ENCODE peak calls at places on chromosome 10, in ten cellular contexts. C is thoracic aorta, L is fibroblast of mammary gland, Q is GM20000, P is GM12865, Z is colonic mucosa, O is foreskin keratinocyte, B is esophagus squamous epithelium, F is IMR-90, X is right atrium auricular region. N is an unnamed sample.

GRCh38 chr10:116620423-116621400 is at the start of gene PNLIPRP2:
- DNase-seq in P (no peak), C (no peak), Q (no peak), F (no peak), L (no peak), O (no peak), Z (peak), X (peak), B (no peak), N (no peak)

GRCh38 chr10:65675236-65675635 is 1250.6 kb upstream of the LRRTM3 start:
- DNase-seq in B (no peak), P (no peak), C (no peak), Q (no peak), L (no peak), X (no peak), O (no peak), F (no peak), Z (peak), N (no peak)

GRCh38 chr10:24561453-24561852 is 162.2 kb downstream of the ARHGAP21 start:
- DNase-seq in C (no peak), Z (no peak), O (no peak), B (no peak), F (peak), Q (no peak), L (peak), X (no peak), P (no peak), N (no peak)

GRCh38 chr10:100697070-100697469 is 48.3 kb upstream of the PAX2 start:
- DNase-seq in F (peak), X (no peak), B (no peak), P (peak), Z (no peak), Q (no peak), O (peak), C (no peak), L (peak), N (no peak)

GRCh38 chr10:8171008-8171407 is 116.5 kb downstream of the GATA3 start:
- DNase-seq in O (no peak), Z (no peak), B (no peak), P (no peak), Q (no peak), C (no peak), X (no peak), L (no peak), F (no peak), N (no peak)

GRCh38 chr10:88932539-88933256 is 19.9 kb downstream of the ACTA2 start:
- DNase-seq in O (peak), B (no peak), Z (peak), X (peak), P (peak), Q (peak), C (no peak), F (peak), L (peak), N (peak)

GRCh38 chr10:95832216-95833037 is 75.3 kb upstream of the CC2D2B start:
- DNase-seq in P (peak), F (no peak), O (no peak), C (no peak), L (no peak), B (no peak), Q (peak), Z (no peak), X (no peak), N (peak)

GRCh38 chr10:100327007-100327700 is 2.9 kb downstream of the PKD2L1 start:
- DNase-seq in C (no peak), X (no peak), F (peak), L (peak), O (no peak), P (peak), B (peak), Z (no peak), Q (peak), N (peak)

GRCh38 chr10:64956441-64956840 is 1435.2 kb downstream of the REEP3 start:
- DNase-seq in C (no peak), B (no peak), L (no peak), O (peak), Z (no peak), Q (no peak), F (no peak), X (no peak), P (no peak), N (no peak)

GRCh38 chr10:102642553-102643345 is 1.5 kb upstream of the TRIM8 start:
- DNase-seq in O (no peak), B (no peak), C (no peak), Q (peak), Z (peak), F (peak), L (peak), P (peak), X (peak), N (peak)

GRCh38 chr10:30435068-30435422 is 1.1 kb downstream of the MAP3K8 start:
- DNase-seq in P (peak), B (no peak), Z (peak), L (peak), O (no peak), C (no peak), X (no peak), F (peak), Q (no peak), N (no peak)

GRCh38 chr10:21981118-21981517 is 22.4 kb downstream of the DNAJC1 start:
- DNase-seq in Z (no peak), F (no peak), L (no peak), O (no peak), P (no peak), B (no peak), X (no peak), Q (no peak), C (no peak), N (no peak)

GRCh38 chr10:129993621-129994020 is 29.5 kb upstream of the EBF3 start:
- DNase-seq in Q (no peak), X (peak), L (peak), B (no peak), Z (no peak), P (no peak), C (no peak), O (peak), F (peak), N (no peak)

GRCh38 chr10:5557040-5557721 is 32.4 kb downstream of the CALML3 start:
- DNase-seq in P (no peak), C (no peak), O (no peak), Z (no peak), X (no peak), L (no peak), F (no peak), Q (no peak), B (no peak), N (no peak)

GRCh38 chr10:87659571-87660483 is at the start of gene PAPSS2:
- DNase-seq in L (peak), X (peak), P (peak), Z (peak), Q (peak), C (peak), F (peak), B (no peak), O (no peak), N (peak)

GRCh38 chr10:113753020-113753692 is 1.7 kb downstream of the PLEKHS1 start:
- DNase-seq in F (peak), X (no peak), Z (peak), O (no peak), C (no peak), Q (no peak), P (no peak), L (no peak), B (no peak), N (no peak)

GRCh38 chr10:63773106-63773505 is 251.9 kb downstream of the REEP3 start:
- DNase-seq in B (no peak), X (no peak), O (no peak), C (no peak), P (no peak), Q (no peak), L (no peak), Z (no peak), F (no peak), N (no peak)

GRCh38 chr10:17335065-17335464 is 107.0 kb downstream of the VIM start:
- DNase-seq in B (no peak), C (no peak), O (peak), P (no peak), F (peak), Z (no peak), L (peak), X (no peak), Q (no peak), N (no peak)

GRCh38 chr10:67788028-67788886 is 49.7 kb downstream of the DNAJC12 start:
- DNase-seq in X (no peak), Z (peak), Q (peak), O (no peak), C (no peak), F (no peak), P (peak), L (peak), B (no peak), N (peak)
- TF ChIP-seq CTCF in X (peak), Z (peak), Q (peak), O (peak), C (no peak), F (peak), P (peak), L (peak), B (peak), N (peak)

DNA sequence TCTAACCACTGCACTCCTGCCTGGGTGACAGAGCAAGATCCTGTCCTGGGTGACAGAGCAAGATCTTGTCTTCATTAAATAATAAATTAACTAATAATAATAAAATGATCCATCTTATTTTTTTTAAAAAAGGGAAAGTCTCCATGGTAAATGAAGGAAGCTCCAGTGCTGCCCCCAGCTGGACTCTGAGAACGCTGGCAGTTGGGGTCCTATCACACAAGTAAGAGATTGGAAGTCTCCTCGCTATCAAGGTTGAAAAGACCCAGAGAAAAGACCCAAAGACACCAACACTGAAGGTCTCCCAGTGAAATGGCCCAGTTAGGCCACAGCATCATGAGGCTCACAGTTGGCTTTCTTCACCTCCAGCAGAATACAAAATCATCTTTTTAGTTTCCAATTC is 13.8 kb upstream of the C10orf67 start:
- DNase-seq in Q (no peak), O (no peak), X (no peak), B (no peak), Z (no peak), C (no peak), L (peak), F (peak), P (no peak), N (no peak)
- TF ChIP-seq CTCF in Q (no peak), O (peak), X (no peak), B (no peak), Z (no peak), C (no peak), L (peak), F (peak), P (no peak), N (no peak)

DNA sequence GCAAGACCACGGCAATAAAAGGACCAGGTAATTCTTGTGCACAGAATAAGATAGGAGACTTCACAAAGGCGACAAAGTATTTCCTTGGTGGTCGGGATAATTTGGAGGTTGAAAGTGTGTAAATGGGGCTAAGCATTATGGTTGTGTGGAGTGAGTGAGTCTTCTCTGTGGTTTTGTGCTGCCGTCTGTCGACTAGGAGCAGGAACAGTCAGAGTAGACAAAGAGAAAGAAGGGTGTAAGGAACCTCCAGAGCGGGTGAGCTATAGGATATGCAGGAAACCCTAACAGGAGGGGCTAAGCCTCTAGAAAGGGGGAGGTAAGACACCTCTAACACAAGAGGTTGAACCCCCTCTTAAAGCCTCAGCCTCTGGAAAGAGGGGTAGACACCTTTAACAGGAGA is 201.6 kb downstream of the SH2D4B start:
- DNase-seq in B (no peak), C (no peak), Z (no peak), L (no peak), O (no peak), P (no peak), F (no peak), X (peak), Q (no peak), N (no peak)
- TF ChIP-seq CTCF in B (no peak), C (no peak), Z (no peak), L (no peak), O (no peak), P (no peak), F (no peak), X (no peak), Q (no peak), N (no peak)

GRCh38 chr10:6878067-6878412 is 298.0 kb upstream of the PRKCQ start:
- DNase-seq in Q (no peak), X (no peak), B (no peak), L (peak), P (no peak), C (no peak), F (no peak), O (peak), Z (no peak), N (no peak)
- TF ChIP-seq CTCF in Q (no peak), X (no peak), B (no peak), L (no peak), P (no peak), C (no peak), F (no peak), O (peak), Z (no peak), N (no peak)

GRCh38 chr10:35819011-35819410 is 176.9 kb upstream of the FZD8 start:
- DNase-seq in Z (no peak), B (no peak), P (no peak), L (no peak), Q (no peak), C (no peak), O (no peak), X (no peak), F (no peak), N (no peak)

GRCh38 chr10:35824704-35825103 is 182.6 kb upstream of the FZD8 start:
- DNase-seq in B (no peak), C (no peak), Z (no peak), X (no peak), L (no peak), F (no peak), P (no peak), Q (no peak), O (no peak), N (no peak)

GRCh38 chr10:35819736-35820135 is 177.6 kb upstream of the FZD8 start:
- DNase-seq in B (no peak), L (no peak), O (no peak), Q (no peak), X (no peak), C (no peak), Z (no peak), F (no peak), P (no peak), N (no peak)

GRCh38 chr10:35821339-35821911 is 179.3 kb upstream of the FZD8 start:
- DNase-seq in C (no peak), X (no peak), Z (no peak), F (no peak), Q (peak), O (peak), L (no peak), B (no peak), P (peak), N (peak)

DNA sequence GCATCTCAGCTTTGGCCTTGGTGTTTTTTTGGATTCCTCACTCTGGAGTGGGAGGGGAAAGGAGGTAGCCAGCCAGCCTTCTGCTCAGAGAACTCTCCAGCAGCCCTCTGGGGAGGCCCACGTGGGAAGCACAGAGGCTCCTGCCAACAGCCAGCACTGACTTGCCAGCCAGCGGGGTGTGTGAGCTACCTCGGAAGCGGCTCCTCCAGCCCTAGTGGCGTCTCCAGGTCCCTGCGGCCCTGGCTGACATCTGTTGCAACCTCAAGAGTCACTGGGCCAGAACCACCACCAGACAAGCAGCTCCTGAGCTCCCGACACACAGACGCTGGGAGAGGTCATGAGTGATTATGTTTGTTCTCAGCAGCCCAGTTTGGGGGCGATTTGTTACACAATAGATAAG is 180.2 kb upstream of the FZD8 start:
- DNase-seq in B (no peak), P (peak), F (peak), Q (no peak), O (peak), X (peak), C (peak), Z (peak), L (peak), N (no peak)
- TF ChIP-seq CTCF in B (peak), P (no peak), F (peak), Q (no peak), O (peak), X (peak), C (peak), Z (no peak), L (peak), N (no peak)

DNA sequence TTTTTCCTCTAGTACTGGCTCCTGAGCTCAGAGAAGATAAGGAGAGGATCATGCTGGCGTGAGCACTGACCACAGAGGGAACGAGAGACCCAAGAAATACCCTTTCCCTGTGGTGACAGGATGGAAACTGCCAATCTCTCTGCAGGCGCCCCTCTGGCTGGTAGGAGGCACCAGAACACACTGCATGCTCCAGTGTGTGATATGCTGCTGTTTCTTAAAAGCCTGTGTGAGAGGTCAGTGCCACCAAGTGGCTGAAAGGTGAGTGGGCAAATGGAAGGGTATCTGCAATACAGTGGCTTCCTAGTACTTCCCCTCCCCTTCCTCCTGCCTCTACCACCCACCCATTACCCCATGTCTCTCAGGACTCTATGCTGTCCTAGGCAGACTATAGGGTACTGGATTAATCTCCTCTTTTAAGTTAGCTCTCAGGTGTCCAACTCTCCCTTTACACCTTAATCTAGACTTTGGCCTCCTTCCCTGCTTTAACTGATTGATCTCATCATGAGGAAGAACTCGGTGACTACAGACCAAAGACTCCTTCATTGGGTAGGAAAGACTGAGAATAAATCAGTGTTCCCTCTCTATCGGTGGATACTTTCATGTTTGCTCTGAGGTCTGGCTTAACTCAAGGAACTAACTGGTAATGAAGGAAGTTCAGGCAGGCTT is 283.6 kb downstream of the ADRA2A start:
- DNase-seq in C (no peak), P (peak), Z (peak), F (no peak), O (no peak), Q (peak), X (no peak), B (no peak), L (peak), N (peak)
- TF ChIP-seq CTCF in C (no peak), P (peak), Z (peak), F (peak), O (peak), Q (peak), X (peak), B (no peak), L (peak), N (peak)

N was measured in GM13977.